ENCODE peak calls at places on chromosomes 6 and 20, in eight cellular contexts. P, O, F, H, D, K, U and W are unnamed samples.

GRCh38 chr6:73565767-73566485 is 45.1 kb upstream of the EEF1A1 start:
- DNase-seq in D (no peak), F (no peak), P (no peak), K (peak), H (no peak), O (no peak), U (no peak), W (no peak)

GRCh38 chr6:80287607-80288006 is 181.1 kb downstream of the BCKDHB start:
- DNase-seq in U (no peak), O (no peak), K (no peak), H (no peak), F (no peak), P (no peak), D (no peak), W (no peak)

GRCh38 chr6:142537612-142538478 is 236.0 kb downstream of the ADGRG6 start:
- DNase-seq in O (no peak), H (no peak), F (no peak), K (no peak), D (no peak), U (no peak), P (no peak), W (no peak)

GRCh38 chr20:3339076-3339475 is 68.4 kb downstream of the DNAAF9 start:
- DNase-seq in H (no peak), K (no peak), U (no peak), D (no peak), P (no peak), O (no peak), F (no peak), W (no peak)

GRCh38 chr6:142848156-142848555 is 96.8 kb downstream of the HIVEP2 start:
- DNase-seq in F (no peak), O (no peak), K (no peak), U (no peak), D (no peak), H (no peak), P (no peak), W (no peak)

GRCh38 chr6:71194730-71195129 is 93.9 kb upstream of the OGFRL1 start:
- DNase-seq in U (no peak), P (no peak), F (no peak), H (no peak), O (no peak), K (peak), D (no peak), W (no peak)

GRCh38 chr6:28171271-28171670 is 29.6 kb downstream of the ZKSCAN8 start:
- DNase-seq in O (no peak), K (no peak), U (no peak), F (no peak), P (no peak), D (no peak), H (no peak), W (no peak)

GRCh38 chr6:15911753-15912504 is 217.0 kb upstream of the MYLIP start:
- DNase-seq in K (no peak), D (no peak), U (no peak), P (no peak), F (no peak), O (no peak), H (no peak), W (no peak)

GRCh38 chr20:38270869-38271608 is 10.5 kb upstream of the KIAA1755 start:
- DNase-seq in D (no peak), H (no peak), O (no peak), P (no peak), K (peak), F (no peak), U (no peak), W (no peak)

GRCh38 chr6:42230320-42231034 is 12.8 kb upstream of the MRPS10 start:
- DNase-seq in O (no peak), K (no peak), D (peak), H (no peak), U (no peak), F (no peak), P (no peak), W (no peak)

GRCh38 chr6:32968770-32969684 is 633 bp downstream of the BRD2 start:
- DNase-seq in U (peak), D (peak), K (no peak), H (peak), P (peak), O (peak), F (peak), W (peak)

GRCh38 chr6:38287487-38287886 is 352.2 kb downstream of the BTBD9 start:
- DNase-seq in D (no peak), P (no peak), F (no peak), O (no peak), K (no peak), U (no peak), H (no peak), W (no peak)

GRCh38 chr20:12355185-12355584 is 437.5 kb downstream of the BTBD3 start:
- DNase-seq in F (no peak), P (no peak), K (no peak), H (no peak), O (no peak), U (no peak), D (no peak), W (no peak)

GRCh38 chr6:3162565-3163247 is 5.4 kb upstream of the TUBB2A start:
- DNase-seq in D (peak), F (peak), U (peak), P (peak), K (no peak), H (no peak), O (peak), W (peak)

GRCh38 chr6:114390176-114390575 is 47.4 kb upstream of the HS3ST5 start:
- DNase-seq in U (no peak), D (no peak), O (no peak), F (no peak), K (no peak), P (no peak), H (no peak), W (no peak)

GRCh38 chr6:125867483-125867935 is 76.7 kb downstream of the NCOA7 start:
- DNase-seq in F (no peak), U (no peak), P (peak), H (no peak), K (peak), D (no peak), O (no peak), W (peak)

GRCh38 chr6:158408552-158409130 is 96.4 kb downstream of the TULP4 start:
- DNase-seq in D (no peak), K (no peak), H (no peak), U (peak), O (no peak), F (no peak), P (no peak), W (no peak)

GRCh38 chr6:16355699-16356481 is 117.5 kb downstream of the GMPR start:
- DNase-seq in U (no peak), H (no peak), O (no peak), D (no peak), P (no peak), K (peak), F (no peak), W (no peak)

GRCh38 chr6:11471261-11471660 is 66.3 kb upstream of the TMEM170B start:
- DNase-seq in P (no peak), H (no peak), D (no peak), O (no peak), K (no peak), F (no peak), U (no peak), W (no peak)

GRCh38 chr20:14921546-14921945 is 584.1 kb upstream of the FLRT3 start:
- DNase-seq in O (no peak), H (no peak), U (no peak), K (no peak), D (no peak), F (no peak), P (no peak), W (no peak)

GRCh38 chr6:139577991-139578604 is 203.7 kb upstream of the CITED2 start:
- DNase-seq in K (peak), P (no peak), O (no peak), U (no peak), H (no peak), D (no peak), F (no peak), W (no peak)

GRCh38 chr20:51400051-51400926 is 142.2 kb downstream of the NFATC2 start:
- DNase-seq in H (no peak), U (no peak), K (no peak), F (peak), P (no peak), O (peak), D (peak), W (no peak)

GRCh38 chr6:166749666-166750065 is 122.6 kb upstream of the RPS6KA2 start:
- DNase-seq in U (no peak), F (no peak), P (no peak), D (no peak), K (no peak), O (no peak), H (no peak), W (no peak)

GRCh38 chr6:19869464-19869863 is 32.3 kb downstream of the ID4 start:
- DNase-seq in K (no peak), O (no peak), F (no peak), D (no peak), H (no peak), U (no peak), P (no peak), W (no peak)
- TF ChIP-seq CTCF in K (no peak), O (no peak), F (no peak), D (no peak), H (no peak), U (no peak), P (no peak), W (no peak)

GRCh38 chr20:382291-383115 is 1.9 kb downstream of the TRIB3 start:
- DNase-seq in K (no peak), F (no peak), P (no peak), D (no peak), O (no peak), U (no peak), H (no peak), W (no peak)

GRCh38 chr20:381581-382290 is 1.2 kb downstream of the TRIB3 start:
- DNase-seq in U (peak), K (no peak), F (peak), P (peak), H (no peak), O (peak), D (peak), W (peak)

GRCh38 chr20:383889-384288 is 3.3 kb downstream of the TRIB3 start:
- DNase-seq in O (no peak), D (no peak), F (no peak), K (no peak), P (no peak), H (no peak), U (no peak), W (no peak)

GRCh38 chr20:378961-379336 is 1.6 kb upstream of the TRIB3 start:
- DNase-seq in U (no peak), O (no peak), F (no peak), K (no peak), D (no peak), P (no peak), H (no peak), W (no peak)

GRCh38 chr20:380763-381580 is 412 bp downstream of the TRIB3 start:
- DNase-seq in U (peak), K (no peak), P (peak), H (no peak), D (peak), O (peak), F (peak), W (no peak)
- TF ChIP-seq CTCF in U (no peak), K (peak), P (no peak), H (no peak), D (no peak), O (no peak), F (peak), W (no peak)

GRCh38 chr6:137800749-137801148 is 66.3 kb upstream of the TNFAIP3 start:
- DNase-seq in F (no peak), P (no peak), K (peak), U (no peak), O (no peak), H (no peak), D (no peak), W (no peak)

GRCh38 chr6:137798261-137798660 is 68.8 kb upstream of the TNFAIP3 start:
- DNase-seq in O (no peak), K (no peak), F (no peak), U (no peak), P (no peak), D (no peak), H (no peak), W (no peak)

GRCh38 chr6:137798846-137799245 is 68.2 kb upstream of the TNFAIP3 start:
- DNase-seq in P (no peak), D (no peak), O (no peak), H (no peak), U (no peak), F (no peak), K (no peak), W (no peak)

GRCh38 chr6:137801352-137802088 is 65.5 kb upstream of the TNFAIP3 start:
- DNase-seq in K (no peak), U (no peak), O (no peak), P (no peak), D (no peak), F (no peak), H (no peak), W (no peak)

GRCh38 chr6:137799950-137800568 is 67.0 kb upstream of the TNFAIP3 start:
- DNase-seq in O (peak), K (no peak), H (no peak), D (peak), P (peak), U (no peak), F (peak), W (no peak)
- TF ChIP-seq CTCF in O (peak), K (peak), H (no peak), D (peak), P (peak), U (peak), F (no peak), W (peak)

DNA sequence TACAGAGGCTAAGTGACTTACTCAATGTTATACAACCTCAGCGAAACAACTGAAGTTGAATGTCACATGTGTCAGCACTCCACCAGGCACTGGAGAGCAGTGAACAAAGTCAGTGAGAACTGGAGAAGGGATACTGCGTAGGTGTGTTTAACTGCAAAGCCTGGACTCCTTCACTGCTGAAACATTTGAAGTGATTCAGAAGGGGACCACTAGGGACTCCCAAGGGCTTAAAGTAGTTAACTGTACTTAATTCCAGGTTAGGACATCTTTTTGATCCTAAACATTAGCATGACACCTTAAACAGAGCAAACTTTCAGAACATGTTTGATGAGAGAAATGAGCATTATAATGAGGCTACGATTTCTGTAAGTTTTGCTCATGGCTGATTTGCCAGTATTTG is 45.0 kb upstream of the ZBTB24 start:
- DNase-seq in D (no peak), F (no peak), O (no peak), U (no peak), H (no peak), K (no peak), P (no peak), W (no peak)
- TF ChIP-seq CTCF in D (no peak), F (no peak), O (no peak), U (peak), H (no peak), K (peak), P (no peak), W (peak)

DNA sequence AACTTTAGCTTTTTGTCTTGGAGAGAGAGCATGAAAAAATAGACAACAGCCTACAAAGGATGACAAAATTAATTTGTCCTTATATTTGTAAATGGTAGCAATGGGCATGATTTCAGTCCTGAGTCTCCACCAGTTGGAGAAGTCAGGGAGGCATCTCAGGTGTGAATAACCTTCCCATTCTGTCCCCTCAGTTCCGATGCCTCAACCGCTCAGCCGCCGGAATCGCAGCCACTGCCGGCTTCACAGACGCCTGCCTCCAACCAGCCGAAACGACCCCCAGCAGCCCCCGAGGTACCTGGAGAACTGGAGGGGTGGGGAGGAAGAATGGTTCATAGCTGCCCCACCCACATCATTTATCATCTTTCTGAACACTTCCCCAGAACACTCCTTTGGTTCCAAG is 3.6 kb downstream of the PRRC2A start:
- DNase-seq in U (no peak), K (no peak), P (no peak), F (no peak), O (no peak), D (no peak), H (no peak), W (no peak)
- TF ChIP-seq CTCF in U (no peak), K (no peak), P (no peak), F (no peak), O (no peak), D (no peak), H (no peak), W (no peak)

GRCh38 chr6:48200874-48201273 is 89.9 kb upstream of the PTCHD4 start:
- DNase-seq in F (no peak), O (no peak), D (no peak), P (no peak), K (no peak), H (no peak), U (no peak), W (no peak)
- TF ChIP-seq CTCF in F (no peak), O (no peak), D (no peak), P (no peak), K (no peak), H (no peak), U (no peak), W (no peak)